ENCODE peak calls at places on chromosome 1, in seven cellular contexts. F, D, T, G, M, K and I are unnamed samples.

GRCh38 chr1:6547301-6547700 is 7.0 kb downstream of the NOL9 start:
- DNase-seq in D (peak), K (no peak), M (no peak), G (peak), T (no peak), F (no peak), I (no peak)

GRCh38 chr1:153774780-153775431 is at the start of gene SLC27A3:
- DNase-seq in D (peak), M (peak), G (peak), F (no peak), K (peak), T (no peak), I (no peak)

GRCh38 chr1:227915564-227916553 is 31.9 kb downstream of the WNT9A start:
- DNase-seq in F (no peak), T (no peak), G (no peak), K (no peak), D (no peak), M (no peak), I (no peak)

GRCh38 chr1:66777846-66778245 is 23.2 kb downstream of the INSL5 start:
- DNase-seq in D (no peak), G (no peak), M (no peak), F (no peak), T (no peak), K (no peak), I (no peak)

GRCh38 chr1:17682403-17682802 is 72.7 kb upstream of the ACTL8 start:
- DNase-seq in G (no peak), M (no peak), T (no peak), F (no peak), K (no peak), D (peak), I (no peak)

GRCh38 chr1:83996621-83997020 is 2.3 kb downstream of the TTLL7 start:
- DNase-seq in D (peak), F (no peak), M (peak), T (no peak), K (peak), G (peak), I (no peak)

GRCh38 chr1:151371340-151371739 is 1.2 kb downstream of the SELENBP1 start:
- DNase-seq in G (peak), T (no peak), K (peak), F (no peak), M (peak), D (no peak), I (no peak)

GRCh38 chr1:43039228-43040055 is 80.8 kb upstream of the SLC2A1 start:
- DNase-seq in K (no peak), G (no peak), T (no peak), D (no peak), F (no peak), M (no peak), I (no peak)

GRCh38 chr1:2894381-2895041 is 93.0 kb upstream of the TTC34 start:
- DNase-seq in F (peak), T (no peak), K (no peak), M (no peak), D (no peak), G (no peak), I (no peak)

GRCh38 chr1:200625381-200625824 is 4.9 kb upstream of the KIF14 start:
- DNase-seq in F (no peak), T (no peak), M (peak), K (no peak), G (peak), D (no peak), I (no peak)

GRCh38 chr1:227889863-227890405 is 57.8 kb downstream of the WNT9A start:
- DNase-seq in T (no peak), G (no peak), K (no peak), F (no peak), M (no peak), D (no peak), I (no peak)

GRCh38 chr1:119097380-119097779 is 43.1 kb downstream of the WARS2 start:
- DNase-seq in F (no peak), T (no peak), K (peak), G (peak), M (peak), D (no peak), I (no peak)

GRCh38 chr1:27968692-27969091 is 8.9 kb downstream of the XKR8 start:
- DNase-seq in K (peak), M (peak), F (no peak), G (peak), D (peak), T (no peak), I (no peak)

GRCh38 chr1:44036409-44037111 is 5.3 kb upstream of the SLC6A9 start:
- DNase-seq in K (peak), F (peak), M (peak), T (peak), D (peak), G (peak), I (peak)

GRCh38 chr1:2303016-2303775 is 75.1 kb downstream of the SKI start:
- DNase-seq in K (no peak), F (no peak), T (no peak), G (no peak), M (no peak), D (no peak), I (no peak)

GRCh38 chr1:119873166-119874025 is 22.9 kb downstream of the ADAM30 start:
- DNase-seq in D (peak), K (peak), G (peak), T (no peak), M (peak), F (no peak), I (no peak)

GRCh38 chr1:199815947-199816346 is 211.6 kb upstream of the NR5A2 start:
- DNase-seq in G (no peak), K (no peak), M (no peak), F (no peak), T (no peak), D (no peak), I (no peak)

GRCh38 chr1:186985889-186986491 is 157.2 kb downstream of the PLA2G4A start:
- DNase-seq in D (peak), T (no peak), G (peak), K (peak), M (peak), F (no peak), I (peak)

GRCh38 chr1:177185209-177185608 is 14.5 kb downstream of the BRINP2 start:
- DNase-seq in M (no peak), D (peak), G (peak), T (no peak), K (peak), F (no peak), I (no peak)

GRCh38 chr1:19454265-19455198 is 30.8 kb downstream of the CAPZB start:
- DNase-seq in M (peak), G (peak), T (no peak), K (no peak), D (peak), F (no peak), I (no peak)

GRCh38 chr1:17090844-17091243 is 28.4 kb downstream of the PADI2 start:
- DNase-seq in G (no peak), M (no peak), T (no peak), F (no peak), K (peak), D (no peak), I (no peak)

GRCh38 chr1:232223309-232223708 is 406.6 kb downstream of the SIPA1L2 start:
- DNase-seq in T (no peak), D (no peak), G (no peak), K (no peak), M (no peak), F (no peak), I (no peak)

GRCh38 chr1:201563941-201564340 is 25.0 kb downstream of the NAV1 start:
- DNase-seq in D (no peak), M (no peak), T (no peak), G (no peak), K (no peak), F (no peak), I (no peak)

GRCh38 chr1:209708297-209708696 is 3.7 kb downstream of the HSD11B1 start:
- DNase-seq in F (no peak), T (no peak), G (no peak), M (no peak), K (no peak), D (no peak), I (no peak)

GRCh38 chr1:67680486-67680885 is 4.5 kb upstream of the GADD45A start:
- DNase-seq in K (peak), F (no peak), G (no peak), D (no peak), M (no peak), T (no peak), I (no peak)

GRCh38 chr1:109923131-109923945 is 12.7 kb downstream of the CSF1 start:
- DNase-seq in F (no peak), G (no peak), M (no peak), T (no peak), K (no peak), D (no peak), I (no peak)

GRCh38 chr1:101484896-101485412 is 248.1 kb downstream of the S1PR1 start:
- DNase-seq in M (no peak), G (no peak), K (no peak), F (no peak), D (no peak), T (no peak), I (no peak)

GRCh38 chr1:90839323-90839722 is 122.2 kb upstream of the BARHL2 start:
- DNase-seq in G (no peak), F (no peak), M (no peak), D (no peak), K (no peak), T (no peak), I (no peak)

GRCh38 chr1:32774950-32775634 is 42.1 kb downstream of the YARS1 start:
- DNase-seq in G (peak), T (no peak), M (peak), K (peak), F (no peak), D (peak), I (no peak)

GRCh38 chr1:154730251-154730650 is 122.3 kb upstream of the ADAR start:
- DNase-seq in T (no peak), K (peak), M (peak), D (peak), G (no peak), F (no peak), I (no peak)

GRCh38 chr1:195709821-195710220 is 898.4 kb downstream of the KCNT2 start:
- DNase-seq in M (no peak), F (no peak), D (no peak), G (peak), K (no peak), T (no peak), I (peak)

GRCh38 chr1:119368556-119368955 is at the start of gene HAO2:
- DNase-seq in D (peak), G (no peak), K (no peak), M (no peak), T (no peak), F (no peak), I (no peak)

GRCh38 chr1:54851928-54852524 is 35.0 kb downstream of the DHCR24 start:
- DNase-seq in T (no peak), F (no peak), K (no peak), M (no peak), D (peak), G (no peak), I (no peak)